ENCODE peak calls at places on chromosomes 2 and 18, in nine cellular contexts. One of them, this sample, is unnamed.

GRCh38 chr2:61898810-61899209 is 6.7 kb upstream of the COMMD1 start:
- DNase-seq in progenitor cell of endocrine pancreas: no peak
- DNase-seq in Peyer's patch: no peak
- DNase-seq in AG04449: no peak
- DNase-seq in WERI-Rb-1: peak
- DNase-seq in GM10248: no peak
- DNase-seq in psoas muscle: no peak
- DNase-seq in SK-N-SH: peak
- DNase-seq in HL-60: no peak
- DNase-seq in this sample: no peak

GRCh38 chr18:79737426-79737825 is 57.8 kb downstream of the CTDP1 start:
- DNase-seq in WERI-Rb-1: peak
- DNase-seq in GM10248: no peak
- DNase-seq in progenitor cell of endocrine pancreas: no peak
- DNase-seq in psoas muscle: no peak
- DNase-seq in HL-60: no peak
- DNase-seq in SK-N-SH: no peak
- DNase-seq in AG04449: no peak
- DNase-seq in Peyer's patch: no peak
- DNase-seq in this sample: no peak

GRCh38 chr2:127561371-127561770 is 25.9 kb downstream of the MYO7B start:
- DNase-seq in AG04449: no peak
- DNase-seq in Peyer's patch: peak
- DNase-seq in SK-N-SH: no peak
- DNase-seq in GM10248: no peak
- DNase-seq in progenitor cell of endocrine pancreas: no peak
- DNase-seq in WERI-Rb-1: no peak
- DNase-seq in psoas muscle: no peak
- DNase-seq in HL-60: no peak
- DNase-seq in this sample: no peak

GRCh38 chr2:47403829-47404228 is 873 bp downstream of the MSH2 start:
- DNase-seq in GM10248: no peak
- DNase-seq in SK-N-SH: peak
- DNase-seq in HL-60: no peak
- DNase-seq in AG04449: no peak
- DNase-seq in WERI-Rb-1: peak
- DNase-seq in Peyer's patch: no peak
- DNase-seq in progenitor cell of endocrine pancreas: no peak
- DNase-seq in psoas muscle: no peak
- DNase-seq in this sample: no peak

GRCh38 chr18:35345460-35345921 is 1.3 kb upstream of the ZNF24 start:
- DNase-seq in SK-N-SH: no peak
- DNase-seq in GM10248: peak
- DNase-seq in HL-60: no peak
- DNase-seq in Peyer's patch: peak
- DNase-seq in progenitor cell of endocrine pancreas: no peak
- DNase-seq in AG04449: no peak
- DNase-seq in psoas muscle: no peak
- DNase-seq in WERI-Rb-1: no peak
- DNase-seq in this sample: no peak

GRCh38 chr2:143730155-143730949 is 601.1 kb downstream of the ARHGAP15 start:
- DNase-seq in progenitor cell of endocrine pancreas: no peak
- DNase-seq in HL-60: no peak
- DNase-seq in psoas muscle: no peak
- DNase-seq in SK-N-SH: no peak
- DNase-seq in AG04449: no peak
- DNase-seq in GM10248: peak
- DNase-seq in Peyer's patch: no peak
- DNase-seq in WERI-Rb-1: no peak
- DNase-seq in this sample: no peak

GRCh38 chr2:105575626-105576025 is 169.1 kb upstream of the NCK2 start:
- DNase-seq in AG04449: no peak
- DNase-seq in psoas muscle: no peak
- DNase-seq in Peyer's patch: no peak
- DNase-seq in GM10248: no peak
- DNase-seq in SK-N-SH: no peak
- DNase-seq in WERI-Rb-1: no peak
- DNase-seq in progenitor cell of endocrine pancreas: no peak
- DNase-seq in HL-60: no peak
- DNase-seq in this sample: no peak

GRCh38 chr2:48183991-48184390 is 277.7 kb upstream of the FBXO11 start:
- DNase-seq in progenitor cell of endocrine pancreas: no peak
- DNase-seq in Peyer's patch: no peak
- DNase-seq in GM10248: no peak
- DNase-seq in HL-60: no peak
- DNase-seq in psoas muscle: no peak
- DNase-seq in WERI-Rb-1: no peak
- DNase-seq in SK-N-SH: no peak
- DNase-seq in AG04449: no peak
- DNase-seq in this sample: no peak

GRCh38 chr2:97766567-97766966 is 53.2 kb downstream of the ZAP70 start:
- DNase-seq in Peyer's patch: no peak
- DNase-seq in WERI-Rb-1: no peak
- DNase-seq in SK-N-SH: no peak
- DNase-seq in progenitor cell of endocrine pancreas: no peak
- DNase-seq in HL-60: no peak
- DNase-seq in GM10248: no peak
- DNase-seq in AG04449: no peak
- DNase-seq in psoas muscle: no peak
- DNase-seq in this sample: no peak

GRCh38 chr2:102209474-102209873 is 22.7 kb downstream of the IL1RL2 start:
- DNase-seq in WERI-Rb-1: no peak
- DNase-seq in progenitor cell of endocrine pancreas: no peak
- DNase-seq in GM10248: no peak
- DNase-seq in HL-60: no peak
- DNase-seq in SK-N-SH: no peak
- DNase-seq in psoas muscle: no peak
- DNase-seq in AG04449: no peak
- DNase-seq in Peyer's patch: no peak
- DNase-seq in this sample: no peak

GRCh38 chr2:61015971-61016370 is 1.5 kb upstream of the PEX13 start:
- DNase-seq in HL-60: no peak
- DNase-seq in progenitor cell of endocrine pancreas: no peak
- DNase-seq in AG04449: no peak
- DNase-seq in GM10248: no peak
- DNase-seq in psoas muscle: no peak
- DNase-seq in Peyer's patch: no peak
- DNase-seq in WERI-Rb-1: no peak
- DNase-seq in SK-N-SH: no peak
- DNase-seq in this sample: no peak

GRCh38 chr2:144513388-144514100 is 6.4 kb downstream of the ZEB2 start:
- DNase-seq in Peyer's patch: no peak
- DNase-seq in HL-60: no peak
- DNase-seq in progenitor cell of endocrine pancreas: no peak
- DNase-seq in SK-N-SH: no peak
- DNase-seq in psoas muscle: peak
- DNase-seq in AG04449: peak
- DNase-seq in WERI-Rb-1: no peak
- DNase-seq in GM10248: no peak
- DNase-seq in this sample: no peak

DNA sequence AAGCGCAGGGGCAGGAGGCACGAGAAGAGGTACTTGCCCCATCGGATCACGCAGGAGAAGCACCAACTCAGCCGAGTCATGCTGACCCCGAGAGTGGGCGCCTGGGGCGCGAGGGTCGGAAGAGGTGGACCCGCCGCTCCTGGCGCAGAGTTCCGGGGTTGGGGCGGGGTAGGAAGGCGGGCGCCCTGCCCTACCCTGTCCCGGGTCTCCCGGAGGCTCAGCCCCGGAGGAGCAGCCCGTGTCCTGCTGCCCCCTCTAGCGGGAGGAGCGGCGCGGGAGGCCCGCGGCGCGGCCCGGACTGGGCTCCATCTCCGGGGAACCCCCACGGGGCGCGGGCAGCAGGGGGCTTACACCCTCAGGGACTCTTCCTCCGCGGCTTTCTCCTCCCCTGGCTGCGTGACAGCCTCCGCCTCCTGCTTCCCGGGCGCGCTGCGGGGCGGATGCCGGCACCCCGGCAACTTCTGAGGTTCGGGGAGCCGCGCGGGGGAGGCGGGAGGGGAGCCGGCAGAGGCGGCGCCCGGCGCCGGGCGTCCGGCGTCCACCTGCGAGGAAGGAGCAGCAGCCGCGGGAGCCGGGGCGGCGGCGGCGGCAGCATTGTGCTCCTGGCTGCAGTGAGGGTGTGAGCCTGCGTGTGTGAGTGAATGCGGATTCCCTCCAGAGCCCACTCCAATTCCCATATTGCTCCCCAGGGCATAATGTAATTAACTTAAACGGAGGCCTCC is 7.5 kb upstream of the TNS1 start:
- DNase-seq in progenitor cell of endocrine pancreas: peak
- DNase-seq in WERI-Rb-1: peak
- DNase-seq in GM10248: peak
- DNase-seq in psoas muscle: peak
- DNase-seq in AG04449: no peak
- DNase-seq in SK-N-SH: peak
- DNase-seq in Peyer's patch: peak
- DNase-seq in HL-60: no peak
- DNase-seq in this sample: peak
- TF ChIP-seq CTCF in progenitor cell of endocrine pancreas: peak
- TF ChIP-seq CTCF in WERI-Rb-1: peak
- TF ChIP-seq CTCF in GM10248: peak
- TF ChIP-seq CTCF in psoas muscle: peak
- TF ChIP-seq CTCF in AG04449: peak
- TF ChIP-seq CTCF in SK-N-SH: peak
- TF ChIP-seq CTCF in Peyer's patch: peak
- TF ChIP-seq CTCF in HL-60: no peak
- TF ChIP-seq CTCF in this sample: peak

GRCh38 chr18:63848159-63848558 is 39.3 kb upstream of the SERPINB2 start:
- DNase-seq in HL-60: peak
- DNase-seq in SK-N-SH: peak
- DNase-seq in psoas muscle: no peak
- DNase-seq in Peyer's patch: no peak
- DNase-seq in GM10248: no peak
- DNase-seq in WERI-Rb-1: peak
- DNase-seq in progenitor cell of endocrine pancreas: no peak
- DNase-seq in AG04449: no peak
- DNase-seq in this sample: peak

GRCh38 chr18:63850010-63850409 is 37.5 kb upstream of the SERPINB2 start:
- DNase-seq in Peyer's patch: no peak
- DNase-seq in GM10248: no peak
- DNase-seq in SK-N-SH: peak
- DNase-seq in progenitor cell of endocrine pancreas: no peak
- DNase-seq in HL-60: peak
- DNase-seq in AG04449: no peak
- DNase-seq in WERI-Rb-1: peak
- DNase-seq in psoas muscle: no peak
- DNase-seq in this sample: peak

GRCh38 chr18:63843008-63843407 is 44.5 kb upstream of the SERPINB2 start:
- DNase-seq in GM10248: no peak
- DNase-seq in AG04449: no peak
- DNase-seq in HL-60: no peak
- DNase-seq in SK-N-SH: no peak
- DNase-seq in Peyer's patch: no peak
- DNase-seq in progenitor cell of endocrine pancreas: no peak
- DNase-seq in psoas muscle: no peak
- DNase-seq in WERI-Rb-1: no peak
- DNase-seq in this sample: no peak

GRCh38 chr18:63844254-63844653 is 43.3 kb upstream of the SERPINB2 start:
- DNase-seq in Peyer's patch: no peak
- DNase-seq in progenitor cell of endocrine pancreas: no peak
- DNase-seq in HL-60: no peak
- DNase-seq in WERI-Rb-1: no peak
- DNase-seq in SK-N-SH: no peak
- DNase-seq in AG04449: no peak
- DNase-seq in GM10248: no peak
- DNase-seq in psoas muscle: no peak
- DNase-seq in this sample: no peak
- TF ChIP-seq CTCF in Peyer's patch: no peak
- TF ChIP-seq CTCF in progenitor cell of endocrine pancreas: peak
- TF ChIP-seq CTCF in HL-60: peak
- TF ChIP-seq CTCF in WERI-Rb-1: peak
- TF ChIP-seq CTCF in SK-N-SH: peak
- TF ChIP-seq CTCF in AG04449: peak
- TF ChIP-seq CTCF in GM10248: peak
- TF ChIP-seq CTCF in psoas muscle: peak
- TF ChIP-seq CTCF in this sample: peak

GRCh38 chr18:27298215-27298804 is 113.2 kb upstream of the CHST9 start:
- DNase-seq in GM10248: no peak
- DNase-seq in Peyer's patch: no peak
- DNase-seq in WERI-Rb-1: no peak
- DNase-seq in progenitor cell of endocrine pancreas: no peak
- DNase-seq in psoas muscle: no peak
- DNase-seq in SK-N-SH: no peak
- DNase-seq in HL-60: no peak
- DNase-seq in AG04449: no peak
- DNase-seq in this sample: no peak
- TF ChIP-seq CTCF in GM10248: no peak
- TF ChIP-seq CTCF in Peyer's patch: peak
- TF ChIP-seq CTCF in WERI-Rb-1: peak
- TF ChIP-seq CTCF in progenitor cell of endocrine pancreas: peak
- TF ChIP-seq CTCF in psoas muscle: peak
- TF ChIP-seq CTCF in SK-N-SH: peak
- TF ChIP-seq CTCF in HL-60: no peak
- TF ChIP-seq CTCF in AG04449: no peak
- TF ChIP-seq CTCF in this sample: no peak

GRCh38 chr2:120322329-120322728 is 23.6 kb upstream of the INHBB start:
- DNase-seq in AG04449: no peak
- DNase-seq in psoas muscle: no peak
- DNase-seq in WERI-Rb-1: no peak
- DNase-seq in progenitor cell of endocrine pancreas: no peak
- DNase-seq in SK-N-SH: no peak
- DNase-seq in HL-60: no peak
- DNase-seq in Peyer's patch: no peak
- DNase-seq in GM10248: no peak
- DNase-seq in this sample: no peak

GRCh38 chr2:120323807-120324399 is 22.0 kb upstream of the INHBB start:
- DNase-seq in GM10248: no peak
- DNase-seq in SK-N-SH: no peak
- DNase-seq in AG04449: no peak
- DNase-seq in Peyer's patch: no peak
- DNase-seq in psoas muscle: no peak
- DNase-seq in progenitor cell of endocrine pancreas: no peak
- DNase-seq in WERI-Rb-1: no peak
- DNase-seq in HL-60: no peak
- DNase-seq in this sample: no peak

GRCh38 chr2:120321721-120322284 is 24.1 kb upstream of the INHBB start:
- DNase-seq in WERI-Rb-1: no peak
- DNase-seq in progenitor cell of endocrine pancreas: no peak
- DNase-seq in HL-60: no peak
- DNase-seq in SK-N-SH: no peak
- DNase-seq in Peyer's patch: no peak
- DNase-seq in GM10248: no peak
- DNase-seq in AG04449: no peak
- DNase-seq in psoas muscle: no peak
- DNase-seq in this sample: no peak

GRCh38 chr2:120324926-120325325 is 21.0 kb upstream of the INHBB start:
- DNase-seq in WERI-Rb-1: no peak
- DNase-seq in HL-60: no peak
- DNase-seq in SK-N-SH: no peak
- DNase-seq in Peyer's patch: no peak
- DNase-seq in psoas muscle: no peak
- DNase-seq in AG04449: no peak
- DNase-seq in GM10248: no peak
- DNase-seq in progenitor cell of endocrine pancreas: no peak
- DNase-seq in this sample: no peak

DNA sequence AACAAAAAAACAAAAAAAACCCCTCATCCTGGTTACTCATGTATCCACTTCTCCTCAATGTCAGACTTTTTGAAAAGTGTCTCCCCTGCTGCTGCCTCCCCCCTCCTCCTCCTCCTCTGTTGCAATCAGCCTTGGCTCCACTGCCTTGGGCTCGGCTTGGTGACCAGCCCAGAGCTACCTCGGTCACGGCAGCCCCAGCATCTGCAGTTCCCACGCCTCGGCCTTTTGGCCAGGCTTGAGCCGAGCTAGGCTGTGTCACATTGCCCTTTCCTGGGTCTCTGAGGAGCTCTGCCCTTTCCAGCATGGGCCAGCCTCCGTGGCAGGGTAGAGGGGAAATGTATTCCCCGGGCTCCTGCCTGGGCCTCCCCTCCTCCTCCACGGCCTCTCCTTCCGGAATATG is 22.7 kb upstream of the INHBB start:
- DNase-seq in AG04449: no peak
- DNase-seq in HL-60: no peak
- DNase-seq in GM10248: no peak
- DNase-seq in progenitor cell of endocrine pancreas: no peak
- DNase-seq in WERI-Rb-1: no peak
- DNase-seq in SK-N-SH: no peak
- DNase-seq in Peyer's patch: no peak
- DNase-seq in psoas muscle: peak
- DNase-seq in this sample: no peak
- TF ChIP-seq CTCF in AG04449: no peak
- TF ChIP-seq CTCF in HL-60: no peak
- TF ChIP-seq CTCF in GM10248: no peak
- TF ChIP-seq CTCF in progenitor cell of endocrine pancreas: no peak
- TF ChIP-seq CTCF in WERI-Rb-1: no peak
- TF ChIP-seq CTCF in SK-N-SH: no peak
- TF ChIP-seq CTCF in Peyer's patch: no peak
- TF ChIP-seq CTCF in psoas muscle: no peak
- TF ChIP-seq CTCF in this sample: no peak